ENCODE peak calls at places on chromosomes 3 and 15, in six cellular contexts. One of them, this sample, is unnamed. For H3K9me3 and H3K4me1, the result is how much of the 10 kb centered on the place peaks cover.

GRCh38 chr3:38647217-38647970 is 2.1 kb downstream of the SCN5A start:
- DNase-seq in colonic mucosa: no peak
- DNase-seq in heart right ventricle: no peak
- DNase-seq in breast epithelium: no peak
- DNase-seq in OCI-LY7: no peak
- DNase-seq in psoas muscle: no peak
- DNase-seq in this sample: peak

GRCh38 chr15:67715166-67715565 is 110.1 kb upstream of the SKOR1 start:
- DNase-seq in colonic mucosa: no peak
- DNase-seq in heart right ventricle: no peak
- DNase-seq in breast epithelium: no peak
- DNase-seq in OCI-LY7: no peak
- DNase-seq in psoas muscle: no peak
- DNase-seq in this sample: no peak

GRCh38 chr15:65368300-65368617 is 9.5 kb downstream of the IGDCC3 start:
- DNase-seq in colonic mucosa: no peak
- DNase-seq in heart right ventricle: peak
- DNase-seq in breast epithelium: no peak
- DNase-seq in OCI-LY7: no peak
- DNase-seq in psoas muscle: no peak
- DNase-seq in this sample: peak

GRCh38 chr3:10023587-10024310 is 2.5 kb upstream of the FANCD2 start:
- DNase-seq in colonic mucosa: no peak
- DNase-seq in heart right ventricle: no peak
- DNase-seq in breast epithelium: no peak
- DNase-seq in OCI-LY7: no peak
- DNase-seq in psoas muscle: no peak
- DNase-seq in this sample: no peak

GRCh38 chr3:114846252-114846651 is 300.8 kb downstream of the ZBTB20 start:
- DNase-seq in colonic mucosa: no peak
- DNase-seq in heart right ventricle: no peak
- DNase-seq in breast epithelium: no peak
- DNase-seq in OCI-LY7: no peak
- DNase-seq in psoas muscle: no peak
- DNase-seq in this sample: no peak

GRCh38 chr15:101458908-101459578 is 30.5 kb downstream of the PCSK6 start:
- DNase-seq in colonic mucosa: no peak
- DNase-seq in heart right ventricle: no peak
- DNase-seq in breast epithelium: no peak
- DNase-seq in OCI-LY7: no peak
- DNase-seq in psoas muscle: peak
- DNase-seq in this sample: peak

GRCh38 chr3:13011369-13012227 is 61.6 kb downstream of the IQSEC1 start:
- DNase-seq in colonic mucosa: peak
- DNase-seq in heart right ventricle: no peak
- DNase-seq in breast epithelium: no peak
- DNase-seq in OCI-LY7: peak
- DNase-seq in psoas muscle: no peak
- DNase-seq in this sample: peak

GRCh38 chr3:157290761-157291160 is 130.8 kb upstream of the CCNL1 start:
- DNase-seq in colonic mucosa: no peak
- DNase-seq in heart right ventricle: no peak
- DNase-seq in breast epithelium: no peak
- DNase-seq in OCI-LY7: no peak
- DNase-seq in psoas muscle: no peak
- DNase-seq in this sample: no peak

GRCh38 chr15:70783041-70783440 is 19.7 kb upstream of the UACA start:
- DNase-seq in colonic mucosa: no peak
- DNase-seq in heart right ventricle: no peak
- DNase-seq in breast epithelium: no peak
- DNase-seq in OCI-LY7: no peak
- DNase-seq in psoas muscle: no peak
- DNase-seq in this sample: no peak

GRCh38 chr15:60155661-60156060 is 151.6 kb downstream of the FOXB1 start:
- DNase-seq in colonic mucosa: no peak
- DNase-seq in heart right ventricle: no peak
- DNase-seq in breast epithelium: no peak
- DNase-seq in OCI-LY7: no peak
- DNase-seq in psoas muscle: no peak
- DNase-seq in this sample: no peak

GRCh38 chr3:69248394-69248793 is 126.0 kb upstream of the LMOD3 start:
- DNase-seq in colonic mucosa: peak
- DNase-seq in heart right ventricle: no peak
- DNase-seq in breast epithelium: no peak
- DNase-seq in OCI-LY7: no peak
- DNase-seq in psoas muscle: no peak
- DNase-seq in this sample: no peak

GRCh38 chr3:117818592-117818991 is 1109.0 kb downstream of the TUSC7 start:
- DNase-seq in colonic mucosa: no peak
- DNase-seq in heart right ventricle: no peak
- DNase-seq in breast epithelium: no peak
- DNase-seq in OCI-LY7: no peak
- DNase-seq in psoas muscle: no peak
- DNase-seq in this sample: no peak

GRCh38 chr3:111299070-111299672 is 227.6 kb downstream of the NECTIN3 start:
- DNase-seq in colonic mucosa: no peak
- DNase-seq in heart right ventricle: no peak
- DNase-seq in breast epithelium: no peak
- DNase-seq in OCI-LY7: no peak
- DNase-seq in psoas muscle: no peak
- DNase-seq in this sample: peak

GRCh38 chr3:158520433-158520832 is 50.6 kb upstream of the MLF1 start:
- DNase-seq in colonic mucosa: no peak
- DNase-seq in heart right ventricle: no peak
- DNase-seq in breast epithelium: no peak
- DNase-seq in OCI-LY7: no peak
- DNase-seq in psoas muscle: no peak
- DNase-seq in this sample: no peak
- H3K4me3 ChIP-seq in colonic mucosa: no peak
- H3K4me3 ChIP-seq in heart right ventricle: no peak
- H3K4me3 ChIP-seq in breast epithelium: no peak
- H3K4me3 ChIP-seq in OCI-LY7: no peak
- H3K4me3 ChIP-seq in psoas muscle: no peak
- H3K4me3 ChIP-seq in this sample: no peak

GRCh38 chr15:20353966-20354883 is 187.4 kb downstream of the GOLGA6L6 start:
- DNase-seq in colonic mucosa: no peak
- DNase-seq in heart right ventricle: no peak
- DNase-seq in breast epithelium: no peak
- DNase-seq in OCI-LY7: no peak
- DNase-seq in psoas muscle: peak
- DNase-seq in this sample: peak
- H3K9me3 ChIP-seq in colonic mucosa: under half
- H3K9me3 ChIP-seq in heart right ventricle: under half
- H3K9me3 ChIP-seq in breast epithelium: under half
- H3K9me3 ChIP-seq in OCI-LY7: under half
- H3K9me3 ChIP-seq in psoas muscle: under half
- H3K9me3 ChIP-seq in this sample: half or more

GRCh38 chr3:195151402-195151801 is 119.6 kb downstream of the XXYLT1 start:
- DNase-seq in colonic mucosa: no peak
- DNase-seq in heart right ventricle: no peak
- DNase-seq in breast epithelium: no peak
- DNase-seq in OCI-LY7: no peak
- DNase-seq in psoas muscle: no peak
- DNase-seq in this sample: no peak

GRCh38 chr3:195153653-195154052 is 117.3 kb downstream of the XXYLT1 start:
- DNase-seq in colonic mucosa: no peak
- DNase-seq in heart right ventricle: no peak
- DNase-seq in breast epithelium: no peak
- DNase-seq in OCI-LY7: no peak
- DNase-seq in psoas muscle: no peak
- DNase-seq in this sample: no peak

GRCh38 chr3:195153121-195153520 is 117.8 kb downstream of the XXYLT1 start:
- DNase-seq in colonic mucosa: no peak
- DNase-seq in heart right ventricle: peak
- DNase-seq in breast epithelium: no peak
- DNase-seq in OCI-LY7: no peak
- DNase-seq in psoas muscle: peak
- DNase-seq in this sample: peak

GRCh38 chr3:195150194-195151118 is 120.5 kb downstream of the XXYLT1 start:
- DNase-seq in colonic mucosa: peak
- DNase-seq in heart right ventricle: peak
- DNase-seq in breast epithelium: no peak
- DNase-seq in OCI-LY7: peak
- DNase-seq in psoas muscle: peak
- DNase-seq in this sample: peak

GRCh38 chr3:195151866-195152526 is 119.0 kb downstream of the XXYLT1 start:
- DNase-seq in colonic mucosa: no peak
- DNase-seq in heart right ventricle: no peak
- DNase-seq in breast epithelium: no peak
- DNase-seq in OCI-LY7: no peak
- DNase-seq in psoas muscle: no peak
- DNase-seq in this sample: peak
- H3K4me1 ChIP-seq in colonic mucosa: under half
- H3K4me1 ChIP-seq in heart right ventricle: half or more
- H3K4me1 ChIP-seq in breast epithelium: under half
- H3K4me1 ChIP-seq in OCI-LY7: half or more
- H3K4me1 ChIP-seq in psoas muscle: under half
- H3K4me1 ChIP-seq in this sample: under half

GRCh38 chr15:92906038-92906437 is 5.9 kb downstream of the CHD2 start:
- DNase-seq in colonic mucosa: no peak
- DNase-seq in heart right ventricle: no peak
- DNase-seq in breast epithelium: no peak
- DNase-seq in OCI-LY7: no peak
- DNase-seq in psoas muscle: no peak
- DNase-seq in this sample: no peak
- H3K4me3 ChIP-seq in colonic mucosa: no peak
- H3K4me3 ChIP-seq in heart right ventricle: no peak
- H3K4me3 ChIP-seq in breast epithelium: peak
- H3K4me3 ChIP-seq in OCI-LY7: peak
- H3K4me3 ChIP-seq in psoas muscle: peak
- H3K4me3 ChIP-seq in this sample: peak